ENCODE peak calls at places on chromosomes 16 and 17, in six cellular contexts. V, K, E, Q, F and W are unnamed samples.

GRCh38 chr16:56609463-56609921 is 1.1 kb downstream of the MT2A start:
- DNase-seq in V (peak), F (peak), E (peak), Q (peak), K (no peak), W (peak)

GRCh38 chr16:4664538-4665418 is 28.6 kb upstream of the NUDT16L1 start:
- DNase-seq in Q (no peak), V (no peak), F (peak), E (peak), K (peak), W (peak)

GRCh38 chr17:65047939-65048338 is 8.6 kb downstream of the GNA13 start:
- DNase-seq in K (no peak), V (no peak), Q (no peak), F (no peak), E (no peak), W (no peak)

GRCh38 chr17:74770498-74771318 is 5.4 kb downstream of the NAT9 start:
- DNase-seq in K (peak), E (peak), F (peak), V (peak), Q (peak), W (peak)

GRCh38 chr17:45895304-45895968 is 1.1 kb downstream of the MAPT start:
- DNase-seq in Q (peak), E (peak), V (no peak), F (no peak), K (no peak), W (no peak)

GRCh38 chr17:80724723-80725388 is 180.2 kb downstream of the RPTOR start:
- DNase-seq in E (no peak), Q (no peak), F (no peak), V (peak), K (no peak), W (no peak)

GRCh38 chr17:64133546-64134215 is 3.7 kb upstream of the ERN1 start:
- DNase-seq in K (no peak), E (peak), F (no peak), Q (no peak), V (peak), W (no peak)

GRCh38 chr17:70661342-70662222 is 492.2 kb downstream of the KCNJ2 start:
- DNase-seq in V (peak), F (no peak), K (no peak), Q (no peak), E (no peak), W (no peak)

GRCh38 chr16:56931253-56931768 is 631 bp upstream of the HERPUD1 start:
- DNase-seq in V (no peak), K (no peak), Q (peak), F (no peak), E (no peak), W (no peak)

GRCh38 chr17:79676796-79677195 is 53.9 kb upstream of the ENPP7 start:
- DNase-seq in V (no peak), F (no peak), E (no peak), Q (no peak), K (no peak), W (no peak)

GRCh38 chr16:75483222-75483621 is 12.0 kb downstream of the CHST6 start:
- DNase-seq in K (peak), E (no peak), F (no peak), Q (no peak), V (peak), W (no peak)

GRCh38 chr17:14688134-14688533 is 387.3 kb downstream of the HS3ST3B1 start:
- DNase-seq in K (no peak), E (no peak), Q (no peak), F (no peak), V (no peak), W (no peak)

GRCh38 chr16:29710227-29711219 is 31.5 kb downstream of the QPRT start:
- DNase-seq in V (peak), Q (peak), K (peak), E (peak), F (peak), W (no peak)

GRCh38 chr17:81392909-81393654 is 2.2 kb upstream of the BAHCC1 start:
- DNase-seq in V (no peak), K (no peak), E (no peak), F (no peak), Q (peak), W (no peak)

GRCh38 chr17:11282586-11282985 is 41.6 kb downstream of the SHISA6 start:
- DNase-seq in F (no peak), K (no peak), Q (no peak), V (no peak), E (no peak), W (no peak)

GRCh38 chr16:75660726-75661302 is 13.2 kb downstream of the TERF2IP start:
- DNase-seq in Q (no peak), E (no peak), K (no peak), F (no peak), V (no peak), W (no peak)

GRCh38 chr16:23324727-23325126 is 22.6 kb downstream of the SCNN1B start:
- DNase-seq in V (no peak), K (peak), E (no peak), F (no peak), Q (no peak), W (no peak)

GRCh38 chr17:2854662-2855061 is 58.4 kb downstream of the RAP1GAP2 start:
- DNase-seq in E (no peak), V (no peak), K (no peak), F (no peak), Q (no peak), W (no peak)

GRCh38 chr16:57355898-57356414 is 2.6 kb upstream of the CCL22 start:
- DNase-seq in E (no peak), V (no peak), F (no peak), Q (no peak), K (no peak), W (no peak)

GRCh38 chr16:53542283-53542682 is 39.3 kb upstream of the AKTIP start:
- DNase-seq in V (no peak), E (no peak), Q (no peak), F (no peak), K (no peak), W (no peak)

GRCh38 chr17:17568772-17569195 is 22.7 kb downstream of the PEMT start:
- DNase-seq in E (peak), V (peak), K (peak), Q (peak), F (peak), W (no peak)

GRCh38 chr16:31064882-31065461 is 9.1 kb downstream of the ZNF668 start:
- DNase-seq in E (no peak), K (no peak), Q (no peak), V (peak), F (no peak), W (no peak)

GRCh38 chr17:69524854-69525253 is 110.4 kb downstream of the MAP2K6 start:
- DNase-seq in K (no peak), F (no peak), V (no peak), E (no peak), Q (no peak), W (no peak)

GRCh38 chr17:8728251-8728925 is 16.2 kb downstream of the CCDC42 start:
- DNase-seq in Q (no peak), V (no peak), F (no peak), K (no peak), E (no peak), W (no peak)

GRCh38 chr16:30953511-30954124 is 3.9 kb upstream of the SETD1A start:
- DNase-seq in Q (peak), V (peak), K (peak), F (peak), E (peak), W (peak)

GRCh38 chr17:19867654-19868395 is at the start of gene ULK2:
- DNase-seq in Q (peak), E (no peak), K (peak), V (no peak), F (peak), W (peak)